ENCODE peak calls at places on chromosomes 7 and 10, in six cellular contexts. J is CD8-positive, alpha-beta memory T cell; U is A549; A is colonic mucosa; G is GM23248; B is mesenchymal stem cell. P is an unnamed sample. For H3K4me1, the result is how much of the 10 kb centered on the place peaks cover.

GRCh38 chr7:12569673-12570072 is 847 bp upstream of the SCIN start:
- DNase-seq in J (no peak), U (no peak), A (no peak), G (no peak), B (no peak), P (no peak)

GRCh38 chr7:38222481-38223096 is 44.5 kb downstream of the STARD3NL start:
- DNase-seq in J (peak), U (peak), A (peak), G (peak), B (peak), P (peak)

GRCh38 chr7:72437610-72438009 is 25.5 kb upstream of the CALN1 start:
- DNase-seq in J (no peak), U (no peak), A (no peak), G (no peak), B (no peak), P (no peak)

GRCh38 chr10:96606946-96607345 is 20.1 kb upstream of the TM9SF3 start:
- DNase-seq in J (no peak), U (no peak), A (no peak), G (no peak), B (no peak), P (no peak)

GRCh38 chr7:90749774-90750173 is 153.7 kb downstream of the CDK14 start:
- DNase-seq in J (no peak), U (peak), A (no peak), G (no peak), B (peak), P (no peak)

GRCh38 chr7:123645516-123645915 is 10.2 kb upstream of the LMOD2 start:
- DNase-seq in J (no peak), U (no peak), A (no peak), G (no peak), B (no peak), P (no peak)

GRCh38 chr10:86646933-86647332 is 7.4 kb upstream of the OPN4 start:
- DNase-seq in J (no peak), U (no peak), A (no peak), G (no peak), B (no peak), P (no peak)

GRCh38 chr7:21256310-21256877 is 171.5 kb upstream of the SP4 start:
- DNase-seq in J (peak), U (peak), A (peak), G (peak), B (peak), P (peak)

GRCh38 chr10:126458453-126458852 is 70.2 kb upstream of the ADAM12 start:
- DNase-seq in J (no peak), U (peak), A (no peak), G (peak), B (peak), P (peak)

GRCh38 chr10:99457808-99458207 is 27.4 kb upstream of the GOT1 start:
- DNase-seq in J (no peak), U (no peak), A (no peak), G (peak), B (peak), P (peak)

GRCh38 chr7:156559001-156559400 is 81.6 kb upstream of the RNF32 start:
- DNase-seq in J (no peak), U (no peak), A (no peak), G (no peak), B (no peak), P (no peak)

GRCh38 chr10:130659528-130659927 is 523.3 kb downstream of the GLRX3 start:
- DNase-seq in J (no peak), U (no peak), A (no peak), G (no peak), B (no peak), P (no peak)

GRCh38 chr10:17428616-17429097 is 25.7 kb downstream of the ST8SIA6 start:
- DNase-seq in J (peak), U (no peak), A (no peak), G (no peak), B (no peak), P (no peak)

GRCh38 chr10:62554632-62555199 is 180.5 kb downstream of the ZNF365 start:
- DNase-seq in J (peak), U (peak), A (peak), G (peak), B (peak), P (peak)

GRCh38 chr7:25642849-25643248 is 414.6 kb upstream of the NPVF start:
- DNase-seq in J (no peak), U (no peak), A (no peak), G (peak), B (no peak), P (no peak)

GRCh38 chr7:95434501-95435421 is at the start of gene PON2:
- DNase-seq in J (peak), U (peak), A (peak), G (peak), B (peak), P (peak)

GRCh38 chr10:75107756-75108683 is 3.4 kb upstream of the SAMD8 start:
- DNase-seq in J (no peak), U (no peak), A (no peak), G (no peak), B (no peak), P (no peak)

GRCh38 chr10:75230600-75231038 is 5.1 kb downstream of the COMTD1 start:
- DNase-seq in J (peak), U (peak), A (peak), G (peak), B (peak), P (peak)

GRCh38 chr10:97319671-97320479 is 804 bp downstream of the FRAT1 start:
- DNase-seq in J (peak), U (peak), A (peak), G (peak), B (peak), P (peak)

GRCh38 chr10:65566906-65567305 is 1358.9 kb upstream of the LRRTM3 start:
- DNase-seq in J (no peak), U (no peak), A (no peak), G (no peak), B (no peak), P (no peak)

GRCh38 chr10:132105302-132105995 is 39.7 kb downstream of the JAKMIP3 start:
- DNase-seq in J (no peak), U (no peak), A (no peak), G (no peak), B (no peak), P (no peak)

GRCh38 chr7:2660359-2661095 is 27.5 kb upstream of the AMZ1 start:
- DNase-seq in J (no peak), U (no peak), A (no peak), G (peak), B (no peak), P (no peak)

GRCh38 chr7:20466425-20467125 is 135.9 kb downstream of the ITGB8 start:
- DNase-seq in J (no peak), U (no peak), A (no peak), G (no peak), B (no peak), P (no peak)

GRCh38 chr10:6562221-6562620 is 17.9 kb downstream of the PRKCQ start:
- DNase-seq in J (no peak), U (no peak), A (no peak), G (no peak), B (no peak), P (no peak)

GRCh38 chr10:124706462-124706857 is 37.7 kb downstream of the FAM53B start:
- DNase-seq in J (no peak), U (no peak), A (no peak), G (no peak), B (no peak), P (no peak)
- H3K4me1 ChIP-seq in J (half or more), U (under half), A (under half), G (under half), B (under half), P (half or more)

GRCh38 chr7:27101906-27102577 is 441 bp downstream of the HOXA2 start:
- DNase-seq in J (no peak), U (no peak), A (peak), G (no peak), B (no peak), P (no peak)

GRCh38 chr7:27102578-27103442 is at the start of gene HOXA2:
- DNase-seq in J (no peak), U (no peak), A (peak), G (no peak), B (peak), P (no peak)

GRCh38 chr7:27100601-27101187 is 1.8 kb downstream of the HOXA2 start:
- DNase-seq in J (no peak), U (no peak), A (peak), G (no peak), B (no peak), P (no peak)

GRCh38 chr7:27099839-27100225 is 2.7 kb downstream of the HOXA2 start:
- DNase-seq in J (no peak), U (no peak), A (no peak), G (no peak), B (no peak), P (no peak)

DNA sequence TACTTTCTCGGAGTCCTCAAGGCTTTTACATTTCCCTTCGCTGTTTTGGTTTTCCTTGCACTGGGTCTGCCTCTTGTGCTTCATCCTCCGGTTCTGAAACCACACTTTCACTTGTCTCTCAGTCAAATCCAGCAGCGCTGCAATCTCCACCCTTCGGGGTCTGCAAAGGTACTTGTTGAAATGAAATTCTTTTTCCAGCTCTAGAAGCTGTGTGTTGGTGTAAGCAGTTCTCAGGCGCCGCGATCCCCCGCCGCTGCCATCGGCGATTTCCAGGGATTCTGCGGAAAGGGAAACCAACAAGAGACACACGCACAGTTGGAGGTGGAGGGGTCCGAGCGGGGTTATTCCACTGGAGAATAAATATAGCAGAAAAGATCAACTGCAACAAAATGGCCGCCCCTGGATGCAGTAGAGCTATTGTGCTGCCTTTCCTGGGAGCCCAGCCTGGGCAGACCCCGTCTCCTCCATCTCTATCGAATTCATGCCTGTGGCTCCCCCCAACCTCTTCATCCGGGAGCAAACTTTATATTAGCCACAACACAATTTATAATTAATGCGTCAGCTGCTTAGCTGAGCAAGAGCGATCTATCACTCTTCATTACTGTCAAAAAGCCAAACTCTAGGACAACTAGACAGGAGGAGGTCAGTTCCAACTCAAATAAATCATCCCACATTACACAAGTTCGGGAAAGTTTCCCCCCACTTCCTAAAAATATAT is 1.1 kb downstream of the HOXA2 start:
- DNase-seq in J (no peak), U (no peak), A (peak), G (no peak), B (peak), P (no peak)
- H3K4me3 ChIP-seq in J (no peak), U (no peak), A (peak), G (no peak), B (peak), P (peak)

GRCh38 chr7:47329320-47329926 is 252.5 kb downstream of the TNS3 start:
- DNase-seq in J (no peak), U (no peak), A (no peak), G (no peak), B (peak), P (no peak)
- H3K4me1 ChIP-seq in J (under half), U (under half), A (under half), G (under half), B (under half), P (under half)

DNA sequence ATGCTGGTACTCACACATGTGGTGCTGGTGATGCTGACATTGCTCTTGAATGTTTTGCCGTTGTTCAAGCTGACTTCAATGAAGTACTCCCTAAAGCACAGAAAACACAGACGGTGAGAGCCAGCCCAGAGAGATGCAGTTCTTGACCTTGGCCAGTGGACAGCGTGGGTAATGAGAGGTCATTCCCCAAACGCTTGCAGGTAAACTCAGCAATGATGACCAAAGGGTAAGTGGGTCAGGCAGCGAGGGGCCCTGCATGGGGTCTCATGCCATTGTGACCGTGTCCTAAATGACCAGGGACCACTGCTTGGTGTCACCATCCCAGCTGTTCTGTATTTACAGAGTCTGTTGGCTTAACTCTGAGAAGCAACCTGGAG is 32.8 kb upstream of the ANTXRL start:
- DNase-seq in J (no peak), U (no peak), A (peak), G (no peak), B (no peak), P (no peak)
- H3K4me3 ChIP-seq in J (no peak), U (no peak), A (no peak), G (no peak), B (no peak), P (no peak)

GRCh38 chr10:79009144-79009543 is 59.6 kb upstream of the ZMIZ1 start:
- DNase-seq in J (no peak), U (no peak), A (no peak), G (no peak), B (no peak), P (no peak)

GRCh38 chr10:79012567-79012966 is 56.2 kb upstream of the ZMIZ1 start:
- DNase-seq in J (no peak), U (no peak), A (no peak), G (no peak), B (no peak), P (no peak)

GRCh38 chr10:79014796-79015195 is 54.0 kb upstream of the ZMIZ1 start:
- DNase-seq in J (no peak), U (no peak), A (no peak), G (no peak), B (no peak), P (no peak)

GRCh38 chr10:79017882-79018550 is 50.8 kb upstream of the ZMIZ1 start:
- DNase-seq in J (no peak), U (no peak), A (no peak), G (no peak), B (no peak), P (no peak)

DNA sequence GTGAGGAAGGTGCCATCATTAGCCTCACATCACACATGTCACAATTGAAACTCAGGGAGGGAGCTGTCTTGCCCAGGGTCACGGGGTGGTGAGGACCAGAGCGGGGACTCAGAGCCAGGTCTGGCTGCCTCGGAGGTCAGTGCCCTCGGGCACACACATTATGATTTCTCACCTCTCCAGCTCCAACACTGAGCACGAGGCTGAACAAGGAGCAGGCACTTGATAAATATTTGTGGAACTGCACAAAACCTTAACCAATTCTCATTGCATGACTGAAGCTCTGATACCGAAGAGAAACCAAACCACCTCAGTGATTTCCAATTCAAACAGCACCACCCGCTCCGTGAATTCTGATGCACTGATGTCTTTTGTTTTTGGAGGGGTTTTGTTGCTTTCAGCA is 55.4 kb upstream of the ZMIZ1 start:
- DNase-seq in J (no peak), U (no peak), A (no peak), G (no peak), B (no peak), P (no peak)
- H3K4me1 ChIP-seq in J (under half), U (under half), A (under half), G (under half), B (under half), P (under half)

GRCh38 chr7:22728416-22729029 is 1.5 kb downstream of the IL6 start:
- DNase-seq in J (no peak), U (peak), A (no peak), G (peak), B (peak), P (peak)

GRCh38 chr7:22730921-22731654 is 4.1 kb downstream of the IL6 start:
- DNase-seq in J (no peak), U (peak), A (no peak), G (peak), B (peak), P (peak)

GRCh38 chr7:22731781-22732180 is 4.8 kb downstream of the IL6 start:
- DNase-seq in J (no peak), U (no peak), A (no peak), G (no peak), B (peak), P (no peak)

GRCh38 chr7:22726849-22727792 is at the start of gene IL6:
- DNase-seq in J (no peak), U (peak), A (peak), G (peak), B (peak), P (peak)

DNA sequence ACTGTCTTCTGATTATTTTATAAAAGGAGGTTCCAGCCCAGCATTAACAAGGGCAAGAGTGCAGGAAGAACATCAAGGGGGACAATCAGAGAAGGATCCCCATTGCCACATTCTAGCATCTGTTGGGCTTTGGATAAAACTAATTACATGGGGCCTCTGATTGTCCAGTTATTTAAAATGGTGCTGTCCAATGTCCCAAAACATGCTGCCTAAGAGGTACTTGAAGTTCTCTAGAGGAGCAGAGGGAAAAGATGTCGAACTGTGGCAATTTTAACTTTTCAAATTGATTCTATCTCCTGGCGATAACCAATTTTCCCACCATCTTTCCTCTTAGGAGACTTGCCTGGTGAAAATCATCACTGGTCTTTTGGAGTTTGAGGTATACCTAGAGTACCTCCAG is 2.2 kb downstream of the IL6 start:
- DNase-seq in J (no peak), U (no peak), A (no peak), G (peak), B (peak), P (peak)
- H3K4me3 ChIP-seq in J (no peak), U (no peak), A (no peak), G (peak), B (peak), P (peak)

GRCh38 chr7:7570584-7570983 is 3.9 kb downstream of the MIOS start:
- DNase-seq in J (no peak), U (no peak), A (no peak), G (no peak), B (no peak), P (no peak)
- H3K4me1 ChIP-seq in J (under half), U (under half), A (under half), G (under half), B (under half), P (under half)